ENCODE peak calls at places on chromosomes 7 and 10, in five cellular contexts. M is stimulated activated CD4-positive, alpha-beta T cell treated with anti-CD3 and anti-CD28 coated beads, Interleukin-2, amount 100 ng/mL, for 48 hours; E is GM23338; L is NCI-H2081; H is caudate nucleus. G is an unnamed sample.

GRCh38 chr10:69004821-69005220 is 16.2 kb downstream of the KIFBP start:
- DNase-seq in L (no peak), M (no peak), E (peak; percentile 49), H (no peak), G (peak; percentile 52)

GRCh38 chr7:95317546-95317945 is 6.8 kb downstream of the PON1 start:
- DNase-seq in L (peak; percentile 36), H (no peak), M (no peak), E (peak; percentile 10), G (no peak)

GRCh38 chr7:72430531-72430930 is 18.4 kb upstream of the CALN1 start:
- DNase-seq in E (peak; percentile 78), M (no peak), H (no peak), L (no peak), G (no peak)

GRCh38 chr10:129096340-129096984 is 370.6 kb upstream of the MGMT start:
- DNase-seq in E (no peak), H (no peak), M (no peak), L (no peak), G (no peak)

GRCh38 chr7:134513169-134513752 is 14.1 kb upstream of the AKR1B10 start:
- DNase-seq in H (no peak), E (peak; percentile 83), M (peak; percentile 30), L (peak; percentile 37), G (peak; percentile 48)

GRCh38 chr10:57979466-57979865 is 288.2 kb downstream of the IPMK start:
- DNase-seq in L (no peak), H (no peak), E (peak; percentile 2), M (no peak), G (no peak)

GRCh38 chr7:50502001-50502684 is 52.0 kb upstream of the FIGNL1 start:
- DNase-seq in H (no peak), M (no peak), E (no peak), L (no peak), G (no peak)

GRCh38 chr7:34727464-34727995 is 69.5 kb downstream of the NPSR1 start:
- DNase-seq in H (no peak), L (no peak), E (no peak), M (no peak), G (no peak)

GRCh38 chr10:83062871-83063270 is 1076.4 kb upstream of the GHITM start:
- DNase-seq in E (no peak), L (no peak), H (no peak), M (no peak), G (no peak)

GRCh38 chr10:113240736-113241135 is 290.7 kb downstream of the TCF7L2 start:
- DNase-seq in M (no peak), L (no peak), E (no peak), H (no peak), G (no peak)